ENCODE peak calls at places on chromosomes 11 and 22, in seven cellular contexts. T is GM13976, J is upper lobe of right lung, I is endothelial cell, N is GM03348, F is nephron progenitor cell, Z is fibroblast of the aortic adventitia. D is an unnamed sample.

GRCh38 chr11:119532551-119532950 is 109.6 kb upstream of the THY1 start:
- DNase-seq in I (no peak), Z (no peak), T (no peak), J (no peak), F (no peak), N (no peak), D (no peak)

GRCh38 chr22:32623943-32624342 is 149.3 kb downstream of the FBXO7 start:
- DNase-seq in I (no peak), F (no peak), N (peak), J (no peak), T (no peak), Z (peak), D (peak)

GRCh38 chr11:116537121-116537520 is 235.7 kb downstream of the BUD13 start:
- DNase-seq in I (no peak), Z (no peak), J (no peak), N (no peak), T (no peak), F (no peak), D (no peak)

GRCh38 chr22:39994046-39994565 is 648 bp upstream of the FAM83F start:
- DNase-seq in F (no peak), I (no peak), N (no peak), T (no peak), J (no peak), Z (no peak), D (no peak)

GRCh38 chr11:76279651-76280050 is 73.3 kb upstream of the WNT11 start:
- DNase-seq in F (no peak), N (no peak), J (no peak), I (no peak), T (no peak), Z (no peak), D (no peak)

GRCh38 chr22:27435839-27436581 is 365.5 kb downstream of the MN1 start:
- DNase-seq in N (peak), I (peak), F (peak), T (no peak), Z (peak), J (no peak), D (peak)

GRCh38 chr11:75554258-75555022 is 7.6 kb upstream of the SERPINH1 start:
- DNase-seq in J (peak), I (no peak), F (peak), T (no peak), N (peak), Z (peak), D (peak)

GRCh38 chr11:27371490-27371889 is 8.5 kb upstream of the CCDC34 start:
- DNase-seq in N (no peak), T (no peak), Z (no peak), I (no peak), F (no peak), J (no peak), D (no peak)

GRCh38 chr11:84089072-84090057 is 803.2 kb upstream of the CCDC90B start:
- DNase-seq in Z (no peak), N (no peak), F (no peak), T (no peak), I (no peak), J (no peak), D (no peak)

GRCh38 chr11:67285541-67286498 is 3.3 kb upstream of the ANKRD13D start:
- DNase-seq in T (no peak), Z (no peak), F (no peak), I (no peak), N (no peak), J (no peak), D (no peak)

GRCh38 chr11:118870396-118871343 is 13.0 kb upstream of the CXCR5 start:
- DNase-seq in Z (peak), T (peak), F (peak), J (peak), I (no peak), N (peak), D (peak)

GRCh38 chr11:20154381-20154780 is 5.9 kb downstream of the DBX1 start:
- DNase-seq in Z (peak), T (no peak), F (no peak), I (no peak), N (peak), J (no peak), D (peak)

GRCh38 chr11:125433454-125434121 is 62.5 kb downstream of the FEZ1 start:
- DNase-seq in Z (peak), N (peak), T (peak), F (peak), J (no peak), I (peak), D (peak)

GRCh38 chr22:43257549-43257948 is 70.6 kb upstream of the TTLL12 start:
- DNase-seq in I (no peak), J (no peak), T (no peak), N (no peak), Z (no peak), F (no peak), D (no peak)

GRCh38 chr22:40714514-40714966 is 35.3 kb downstream of the MCHR1 start:
- DNase-seq in Z (peak), T (no peak), N (no peak), I (no peak), J (no peak), F (peak), D (peak)

GRCh38 chr11:106047636-106048035 is 25.6 kb upstream of the MSANTD4 start:
- DNase-seq in N (no peak), Z (no peak), I (no peak), J (no peak), F (no peak), T (no peak), D (no peak)

GRCh38 chr11:17805873-17806272 is 71.3 kb downstream of the KCNC1 start:
- DNase-seq in T (no peak), N (no peak), J (no peak), F (no peak), Z (no peak), I (no peak), D (no peak)

GRCh38 chr22:41539146-41540005 is 4.9 kb downstream of the POLR3H start:
- DNase-seq in N (no peak), T (no peak), Z (peak), I (no peak), F (no peak), J (no peak), D (peak)

GRCh38 chr22:28882545-28882877 is 861 bp upstream of the ZNRF3 start:
- DNase-seq in T (no peak), J (no peak), N (peak), Z (peak), F (no peak), I (peak), D (peak)

GRCh38 chr11:74321487-74322188 is 10.2 kb upstream of the P4HA3 start:
- DNase-seq in J (no peak), I (peak), N (peak), T (peak), Z (peak), F (peak), D (peak)

GRCh38 chr22:49348631-49349030 is 479.0 kb downstream of the BRD1 start:
- DNase-seq in T (no peak), N (no peak), I (no peak), Z (no peak), F (no peak), J (peak), D (no peak)

GRCh38 chr11:8273281-8273680 is 9.6 kb upstream of the LMO1 start:
- DNase-seq in Z (peak), J (no peak), I (no peak), T (no peak), N (no peak), F (no peak), D (peak)

GRCh38 chr11:85809881-85810280 is 1.1 kb downstream of the SYTL2 start:
- DNase-seq in J (no peak), N (no peak), T (no peak), Z (no peak), F (peak), I (peak), D (no peak)